ENCODE peak calls at places on chromosomes 1 and 21, in five cellular contexts. D is prostate gland, S is body of pancreas, P is transverse colon, W is sigmoid colon. Q is an unnamed sample. For H3K4me1, the result is how much of the 10 kb centered on the place peaks cover.

GRCh38 chr1:64006276-64007051 is 197.0 kb upstream of the UBE2U start:
- DNase-seq in D (peak), S (peak), P (no peak), W (no peak), Q (no peak)

GRCh38 chr1:147772540-147772939 is 12.1 kb upstream of the GJA5 start:
- DNase-seq in D (no peak), S (no peak), P (no peak), W (no peak), Q (no peak)

GRCh38 chr1:192575499-192576189 is at the start of gene RGS1:
- DNase-seq in D (no peak), S (peak), P (peak), W (peak), Q (no peak)

GRCh38 chr1:155127672-155128468 is at the start of gene EFNA1:
- DNase-seq in D (peak), S (peak), P (peak), W (peak), Q (peak)

GRCh38 chr1:70188522-70188921 is 16.9 kb downstream of the LRRC40 start:
- DNase-seq in D (no peak), S (no peak), P (no peak), W (no peak), Q (no peak)

GRCh38 chr1:19967808-19968207 is 11.6 kb downstream of the PLA2G2A start:
- DNase-seq in D (no peak), S (peak), P (no peak), W (peak), Q (peak)

GRCh38 chr1:158117854-158118691 is 62.6 kb upstream of the CD1D start:
- DNase-seq in D (peak), S (peak), P (peak), W (peak), Q (peak)

GRCh38 chr1:183634429-183635065 is 1.0 kb downstream of the ARPC5 start:
- DNase-seq in D (no peak), S (no peak), P (no peak), W (no peak), Q (no peak)

GRCh38 chr1:111920221-111921024 is 69.0 kb downstream of the KCND3 start:
- DNase-seq in D (peak), S (peak), P (no peak), W (peak), Q (peak)

GRCh38 chr1:94737124-94737998 is 82.8 kb upstream of the SLC44A3 start:
- DNase-seq in D (no peak), S (no peak), P (no peak), W (no peak), Q (no peak)

GRCh38 chr1:207815466-207815865 is 63.6 kb downstream of the CD46 start:
- DNase-seq in D (no peak), S (no peak), P (no peak), W (no peak), Q (no peak)

GRCh38 chr1:85975770-85976386 is 180.7 kb downstream of the COL24A1 start:
- DNase-seq in D (no peak), S (no peak), P (no peak), W (no peak), Q (peak)

GRCh38 chr21:34630536-34631143 is 15.7 kb upstream of the RCAN1 start:
- DNase-seq in D (peak), S (peak), P (no peak), W (no peak), Q (no peak)

GRCh38 chr1:247337250-247337746 is 5.6 kb upstream of the ZNF496 start:
- DNase-seq in D (no peak), S (no peak), P (no peak), W (no peak), Q (peak)

GRCh38 chr1:21277178-21277577 is 13.1 kb downstream of the ECE1 start:
- DNase-seq in D (no peak), S (no peak), P (no peak), W (peak), Q (peak)

GRCh38 chr1:18705811-18706210 is 75.2 kb downstream of the PAX7 start:
- DNase-seq in D (no peak), S (no peak), P (no peak), W (no peak), Q (no peak)

GRCh38 chr1:55212349-55213028 is 2.7 kb downstream of the USP24 start:
- DNase-seq in D (no peak), S (no peak), P (no peak), W (no peak), Q (no peak)

GRCh38 chr21:37224861-37225260 is 42.3 kb downstream of the VPS26C start:
- DNase-seq in D (no peak), S (no peak), P (no peak), W (no peak), Q (no peak)

GRCh38 chr21:37223804-37224345 is 43.3 kb downstream of the VPS26C start:
- DNase-seq in D (no peak), S (no peak), P (no peak), W (no peak), Q (no peak)

GRCh38 chr21:37219766-37220432 is 47.2 kb downstream of the VPS26C start:
- DNase-seq in D (no peak), S (no peak), P (no peak), W (no peak), Q (no peak)

GRCh38 chr21:37220433-37220980 is 46.6 kb downstream of the VPS26C start:
- DNase-seq in D (no peak), S (peak), P (peak), W (peak), Q (no peak)

GRCh38 chr21:37220981-37221664 is 46.0 kb downstream of the VPS26C start:
- DNase-seq in D (peak), S (peak), P (peak), W (peak), Q (peak)
- TF ChIP-seq POLR2A in D (peak), S (peak), P (peak), W (peak), Q (no peak)

GRCh38 chr1:2253797-2254480 is 25.8 kb downstream of the SKI start:
- DNase-seq in D (no peak), S (no peak), P (no peak), W (no peak), Q (no peak)
- H3K4me1 ChIP-seq in D (half or more), S (under half), P (half or more), W (under half), Q (half or more)

DNA sequence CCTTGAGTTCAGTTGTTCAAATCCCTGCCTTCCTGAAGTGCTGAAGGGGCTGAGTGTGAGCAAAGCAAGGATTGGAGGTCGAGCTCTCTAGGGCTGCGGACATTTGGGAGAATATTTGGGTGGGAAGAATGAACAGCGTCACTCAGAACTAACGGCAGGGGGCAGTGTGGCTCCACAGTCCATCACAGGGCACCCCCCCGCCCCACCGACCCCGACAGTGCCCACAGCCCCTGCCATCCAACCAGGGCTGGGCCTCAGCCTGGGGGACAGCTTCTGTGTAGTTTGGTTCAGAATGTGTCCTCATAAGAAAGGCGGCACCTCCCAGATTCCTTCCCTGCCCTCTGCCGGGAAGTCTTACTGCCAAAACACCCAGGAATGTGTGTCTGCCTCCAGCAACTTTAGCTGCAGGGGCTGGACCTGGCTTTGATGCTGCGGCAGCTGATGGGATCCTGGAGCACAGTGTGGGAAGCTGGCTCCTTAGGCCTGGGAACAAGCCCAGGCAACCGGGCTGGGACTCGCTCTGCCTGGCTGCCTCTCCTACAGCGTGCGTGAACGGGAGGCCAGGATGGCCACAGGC is 104.8 kb upstream of the TMPRSS2 start:
- DNase-seq in D (peak), S (peak), P (peak), W (peak), Q (peak)
- TF ChIP-seq POLR2A in D (no peak), S (no peak), P (no peak), W (no peak), Q (no peak)

GRCh38 chr1:197781998-197782718 is 6.9 kb upstream of the DENND1B start:
- DNase-seq in D (no peak), S (no peak), P (no peak), W (no peak), Q (no peak)
- H3K4me1 ChIP-seq in D (under half), S (under half), P (half or more), W (under half), Q (under half)

DNA sequence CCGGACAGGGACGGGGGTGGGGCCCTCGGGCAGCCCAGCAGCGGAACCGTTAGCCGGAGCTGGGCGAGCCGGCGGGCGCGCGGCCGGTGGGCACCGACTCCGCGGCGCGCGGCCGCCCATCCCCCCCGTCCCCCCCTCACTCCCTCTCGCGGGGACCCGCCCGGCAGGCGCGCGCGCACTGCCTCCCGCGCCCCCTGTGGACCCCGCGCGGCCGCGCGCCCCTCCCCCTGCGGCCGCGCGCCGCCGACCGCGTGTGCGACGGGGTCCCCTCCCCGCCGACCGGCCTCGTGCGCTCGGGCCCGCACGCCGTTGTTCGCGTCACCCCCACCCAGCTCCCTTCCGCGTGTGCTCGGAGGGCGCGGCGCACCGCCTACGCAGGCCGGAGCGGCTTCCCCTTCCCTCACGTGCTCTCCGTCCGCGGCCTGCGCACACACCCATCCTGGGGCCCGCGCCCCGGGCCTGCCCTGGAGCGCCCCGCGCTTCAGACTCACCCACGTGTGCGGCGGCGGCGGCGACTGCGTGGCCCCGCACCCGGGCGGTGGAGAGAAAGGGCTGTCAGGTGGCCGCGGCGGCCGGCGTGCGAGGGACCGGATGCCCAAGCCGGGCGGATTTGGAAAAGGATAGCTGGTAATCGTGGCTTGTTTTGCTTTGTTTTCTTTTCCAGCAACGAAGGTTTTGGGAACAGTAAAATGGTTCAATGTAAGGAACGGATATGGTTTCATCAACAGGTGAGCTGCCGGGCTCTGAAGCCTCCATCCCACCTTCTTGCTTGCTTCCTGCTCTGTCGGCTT is 716 bp downstream of the YBX1 start:
- DNase-seq in D (peak), S (peak), P (peak), W (peak), Q (peak)
- TF ChIP-seq POLR2A in D (peak), S (peak), P (peak), W (no peak), Q (no peak)

DNA sequence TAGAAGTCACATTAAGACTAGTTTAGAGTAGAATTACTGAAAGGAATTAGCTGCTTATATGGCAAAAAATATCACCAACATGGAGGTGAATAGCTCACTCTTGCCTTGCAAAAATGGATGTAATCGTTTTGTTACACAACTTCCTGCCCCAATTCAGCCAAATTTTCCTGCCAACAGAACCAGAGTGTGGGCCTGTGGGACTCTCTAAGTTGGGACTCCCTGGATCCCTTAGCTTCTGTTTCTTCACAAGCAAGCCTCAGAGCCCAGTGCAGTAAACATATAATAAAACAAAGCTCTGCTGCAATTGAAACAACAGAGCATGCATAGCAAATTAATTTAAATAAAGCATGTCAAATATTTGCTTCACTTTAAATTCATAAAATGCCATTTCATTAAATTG is 232.5 kb downstream of the TNR start:
- DNase-seq in D (no peak), S (no peak), P (no peak), W (no peak), Q (no peak)
- H3K4me1 ChIP-seq in D (under half), S (under half), P (under half), W (under half), Q (under half)

GRCh38 chr1:98172578-98172977 is 251.7 kb upstream of the DPYD start:
- DNase-seq in D (no peak), S (no peak), P (no peak), W (no peak), Q (no peak)
- TF ChIP-seq POLR2A in D (no peak), S (no peak), P (no peak), W (no peak), Q (no peak)

GRCh38 chr1:47147047-47147785 is 10.0 kb downstream of the CYP4A22 start:
- DNase-seq in D (no peak), S (no peak), P (no peak), W (no peak), Q (no peak)
- H3K4me1 ChIP-seq in D (under half), S (under half), P (under half), W (under half), Q (under half)

GRCh38 chr1:56333461-56333860 is 245.9 kb downstream of the PLPP3 start:
- DNase-seq in D (no peak), S (no peak), P (no peak), W (no peak), Q (no peak)

GRCh38 chr1:56331207-56331891 is 248.0 kb downstream of the PLPP3 start:
- DNase-seq in D (no peak), S (no peak), P (no peak), W (no peak), Q (no peak)

GRCh38 chr1:56330400-56331026 is 248.8 kb downstream of the PLPP3 start:
- DNase-seq in D (no peak), S (no peak), P (no peak), W (no peak), Q (no peak)

GRCh38 chr1:56334027-56334426 is 245.3 kb downstream of the PLPP3 start:
- DNase-seq in D (no peak), S (no peak), P (no peak), W (no peak), Q (no peak)

GRCh38 chr1:56331892-56332567 is 247.3 kb downstream of the PLPP3 start:
- DNase-seq in D (no peak), S (peak), P (no peak), W (no peak), Q (no peak)
- TF ChIP-seq POLR2A in D (no peak), S (no peak), P (no peak), W (no peak), Q (no peak)

GRCh38 chr1:16051039-16051438 is 7.5 kb downstream of the CLCNKB start:
- DNase-seq in D (no peak), S (no peak), P (no peak), W (no peak), Q (no peak)

GRCh38 chr1:16048573-16049189 is 5.1 kb downstream of the CLCNKB start:
- DNase-seq in D (peak), S (peak), P (peak), W (peak), Q (peak)

GRCh38 chr1:16046865-16047264 is 3.3 kb downstream of the CLCNKB start:
- DNase-seq in D (no peak), S (no peak), P (no peak), W (no peak), Q (no peak)

GRCh38 chr1:16047791-16048475 is 4.4 kb downstream of the CLCNKB start:
- DNase-seq in D (no peak), S (no peak), P (no peak), W (peak), Q (no peak)

GRCh38 chr1:16050328-16050727 is 6.7 kb downstream of the CLCNKB start:
- DNase-seq in D (no peak), S (no peak), P (no peak), W (no peak), Q (no peak)
- H3K4me1 ChIP-seq in D (under half), S (under half), P (under half), W (under half), Q (under half)